ENCODE peak calls at places on chromosomes 4 and X, in five cellular contexts. X is HFFc6; I is stimulated activated CD8-positive, alpha-beta memory T cell treated with anti-CD3 and anti-CD28 coated beads, Interleukin-7, amount 100 ng/mL, for 48 hours; E is activated CD8-positive, alpha-beta memory T cell treated with anti-CD3 and anti-CD28 coated beads for 48 hours; V is AG09309. Y is an unnamed sample.

GRCh38 chrX:30904632-30905031 is 15.6 kb upstream of the TAB3 start:
- DNase-seq in X (no peak), E (no peak), V (no peak), I (no peak), Y (no peak)

GRCh38 chrX:134171661-134172587 is 65.1 kb upstream of the CCDC160 start:
- DNase-seq in E (no peak), V (no peak), I (peak; percentile 30), X (no peak), Y (no peak)

GRCh38 chrX:29143356-29143755 is 556.1 kb downstream of the IL1RAPL1 start:
- DNase-seq in I (no peak), E (no peak), X (no peak), V (no peak), Y (no peak)

GRCh38 chr4:156536661-156537060 is 434.9 kb downstream of the PDGFC start:
- DNase-seq in X (peak; percentile 48), E (no peak), I (no peak), V (no peak), Y (no peak)

GRCh38 chrX:118116308-118117068 is at the start of gene KLHL13:
- DNase-seq in X (no peak), V (no peak), E (no peak), I (no peak), Y (no peak)

GRCh38 chr4:2741626-2742025 is 14.5 kb downstream of the TNIP2 start:
- DNase-seq in X (peak; percentile 25), E (no peak), V (no peak), I (no peak), Y (no peak)

GRCh38 chr4:22179124-22179874 is 230.7 kb upstream of the KCNIP4 start:
- DNase-seq in V (peak; percentile 73), I (no peak), X (peak; percentile 61), E (no peak), Y (no peak)

GRCh38 chrX:85963736-85964135 is 83.6 kb downstream of the CHM start:
- DNase-seq in E (no peak), I (no peak), X (peak; percentile 67), V (peak; percentile 37), Y (no peak)

GRCh38 chr4:27068151-27068862 is 207.7 kb downstream of the STIM2 start:
- DNase-seq in I (no peak), E (no peak), V (no peak), X (no peak), Y (no peak)

Y was measured in effector CD4-positive, alpha-beta T cell.